ENCODE peak calls at places on chromosomes 11 and 22, in nine cellular contexts. C is GM12891; K is iris pigment epithelial cell; D is DMS53; N is amniotic stem cell; U is activated naive CD8-positive, alpha-beta T cell treated with anti-CD3 and anti-CD28 coated beads, Interleukin-2, amount 50 U/mL, for 24 hours; W is T-cell; P is activated CD4-positive, alpha-beta T cell treated with anti-CD3 and anti-CD28 coated beads, Interleukin-2, amount 10 ng/mL, durations not matched to agents 7 days and 5 days; H is left ventricle myocardium superior. Q is an unnamed sample.

GRCh38 chr11:84775503-84775902 is 851.6 kb downstream of the DLG2 start:
- DNase-seq in C (no peak), K (no peak), D (no peak), N (no peak), U (no peak), W (no peak), P (no peak), H (no peak), Q (no peak)

GRCh38 chr11:2445107-2445947 is 519 bp downstream of the KCNQ1 start:
- DNase-seq in C (no peak), K (no peak), D (peak; percentile 55), N (no peak), U (peak; percentile 40), W (no peak), P (peak; percentile 26), H (no peak), Q (no peak)

GRCh38 chr11:68615657-68616056 is 68.7 kb upstream of the GAL start:
- DNase-seq in C (no peak), K (no peak), D (no peak), N (no peak), U (no peak), W (no peak), P (no peak), H (no peak), Q (no peak)

GRCh38 chr11:33063326-33063775 is 24.0 kb downstream of the TCP11L1 start:
- DNase-seq in C (no peak), K (peak; percentile 84), D (no peak), N (no peak), U (no peak), W (no peak), P (peak; percentile 12), H (no peak), Q (no peak)

GRCh38 chr11:73496134-73496533 is 101.8 kb downstream of the FAM168A start:
- DNase-seq in C (no peak), K (no peak), D (no peak), N (no peak), U (no peak), W (no peak), P (no peak), H (no peak), Q (no peak)

GRCh38 chr11:10895285-10895684 is 37.4 kb upstream of the ZBED5 start:
- DNase-seq in C (no peak), K (no peak), D (no peak), N (no peak), U (no peak), W (no peak), P (no peak), H (no peak), Q (no peak)

GRCh38 chr11:45881708-45882368 is 3.6 kb upstream of the MAPK8IP1 start:
- DNase-seq in C (no peak), K (no peak), D (no peak), N (no peak), U (no peak), W (no peak), P (no peak), H (no peak), Q (no peak)

GRCh38 chr11:61707574-61707973 is 27.4 kb downstream of the DAGLA start:
- DNase-seq in C (no peak), K (no peak), D (no peak), N (no peak), U (no peak), W (no peak), P (no peak), H (no peak), Q (no peak)

GRCh38 chr22:17120711-17121234 is 387 bp downstream of the TMEM121B start:
- DNase-seq in C (no peak), K (peak; percentile 8), D (peak; percentile 75), N (no peak), U (no peak), W (peak; percentile 11), P (no peak), H (peak; percentile 49), Q (no peak)

GRCh38 chr22:42347281-42347824 is 76.9 kb upstream of the TCF20 start:
- DNase-seq in C (no peak), K (no peak), D (no peak), N (no peak), U (peak; percentile 20), W (no peak), P (no peak), H (no peak), Q (no peak)

GRCh38 chr11:108193725-108194124 is 28.7 kb downstream of the NPAT start:
- DNase-seq in C (no peak), K (no peak), D (no peak), N (no peak), U (no peak), W (no peak), P (no peak), H (no peak), Q (no peak)

GRCh38 chr11:1642288-1643145 is 12.9 kb downstream of the KRTAP5-5 start:
- DNase-seq in C (no peak), K (no peak), D (no peak), N (no peak), U (no peak), W (no peak), P (no peak), H (no peak), Q (no peak)

GRCh38 chr11:21427750-21428149 is 758.4 kb downstream of the NELL1 start:
- DNase-seq in C (no peak), K (no peak), D (no peak), N (no peak), U (no peak), W (no peak), P (no peak), H (no peak), Q (no peak)

GRCh38 chr22:35072939-35073338 is 7.0 kb downstream of the ISX start:
- DNase-seq in C (no peak), K (peak; percentile 22), D (no peak), N (no peak), U (no peak), W (no peak), P (no peak), H (no peak), Q (no peak)

GRCh38 chr11:72576196-72576595 is 98.0 kb downstream of the PDE2A start:
- DNase-seq in C (no peak), K (no peak), D (no peak), N (no peak), U (no peak), W (no peak), P (no peak), H (no peak), Q (no peak)

GRCh38 chr11:91591021-91591420 is 633.6 kb upstream of the FAT3 start:
- DNase-seq in C (no peak), K (no peak), D (peak; percentile 12), N (no peak), U (no peak), W (no peak), P (no peak), H (no peak), Q (no peak)

GRCh38 chr22:32044913-32045312 is 1.9 kb downstream of the SLC5A1 start:
- DNase-seq in C (no peak), K (no peak), D (peak; percentile 34), N (no peak), U (no peak), W (no peak), P (no peak), H (no peak), Q (no peak)

GRCh38 chr11:70456921-70457532 is 58.7 kb downstream of the CTTN start:
- DNase-seq in C (no peak), K (peak; percentile 69), D (peak; percentile 47), N (no peak), U (no peak), W (no peak), P (no peak), H (no peak), Q (no peak)

GRCh38 chr11:32893947-32894827 is 1.6 kb downstream of the QSER1 start:
- DNase-seq in C (no peak), K (peak; percentile 93), D (peak; percentile 87), N (peak; percentile 34), U (peak; percentile 30), W (no peak), P (peak; percentile 39), H (no peak), Q (peak; percentile 26)

GRCh38 chr22:25564979-25565677 is 653 bp downstream of the GRK3 start:
- DNase-seq in C (no peak), K (peak; percentile 12), D (peak; percentile 42), N (no peak), U (peak; percentile 41), W (no peak), P (no peak), H (peak; percentile 49), Q (peak; percentile 24)

GRCh38 chr11:116217006-116217405 is 555.8 kb downstream of the BUD13 start:
- DNase-seq in C (no peak), K (peak; percentile 44), D (peak; percentile 90), N (no peak), U (peak; percentile 16), W (no peak), P (peak; percentile 28), H (peak; percentile 74), Q (no peak)

GRCh38 chr11:86288776-86289507 is 13.1 kb upstream of the HIKESHI start:
- DNase-seq in C (no peak), K (peak; percentile 20), D (no peak), N (no peak), U (no peak), W (no peak), P (no peak), H (no peak), Q (no peak)

GRCh38 chr11:6703247-6704063 is 20.3 kb upstream of the MRPL17 start:
- DNase-seq in C (no peak), K (peak; percentile 82), D (peak; percentile 76), N (peak; percentile 65), U (no peak), W (peak; percentile 17), P (peak; percentile 36), H (peak; percentile 35), Q (peak; percentile 35)

GRCh38 chr11:65491163-65491465 is 7.7 kb upstream of the MALAT1 start:
- DNase-seq in C (no peak), K (no peak), D (no peak), N (no peak), U (no peak), W (no peak), P (no peak), H (peak; percentile 30), Q (no peak)

GRCh38 chr22:48718818-48719500 is 1108.7 kb downstream of the BRD1 start:
- DNase-seq in C (no peak), K (no peak), D (no peak), N (no peak), U (no peak), W (no peak), P (no peak), H (no peak), Q (no peak)

GRCh38 chr11:16876053-16876752 is 137.8 kb downstream of the C11orf58 start:
- DNase-seq in C (no peak), K (no peak), D (no peak), N (no peak), U (no peak), W (no peak), P (no peak), H (no peak), Q (no peak)

GRCh38 chr11:34356918-34357645 is 728 bp downstream of the ABTB2 start:
- DNase-seq in C (peak; percentile 37), K (peak; percentile 72), D (peak; percentile 75), N (no peak), U (peak; percentile 47), W (peak; percentile 39), P (peak; percentile 45), H (peak; percentile 83), Q (peak; percentile 60)

GRCh38 chr11:117815262-117815803 is 9.2 kb downstream of the FXYD2 start:
- DNase-seq in C (peak; percentile 56), K (no peak), D (peak; percentile 67), N (no peak), U (peak; percentile 74), W (peak; percentile 77), P (peak; percentile 65), H (peak; percentile 57), Q (no peak)

GRCh38 chr11:79054636-79055035 is 386.2 kb downstream of the TENM4 start:
- DNase-seq in C (no peak), K (peak; percentile 57), D (peak; percentile 62), N (no peak), U (no peak), W (no peak), P (no peak), H (no peak), Q (no peak)

GRCh38 chr11:99968336-99968735 is 718.8 kb upstream of the ARHGAP42 start:
- DNase-seq in C (no peak), K (no peak), D (no peak), N (no peak), U (no peak), W (no peak), P (no peak), H (no peak), Q (no peak)

GRCh38 chr22:48951836-48952235 is 875.8 kb downstream of the BRD1 start:
- DNase-seq in C (no peak), K (no peak), D (no peak), N (no peak), U (no peak), W (no peak), P (no peak), H (no peak), Q (no peak)

Q was measured in uterus.